ENCODE peak calls at places on chromosomes 1 and 21, in six cellular contexts. C, R, I, B, U and P are unnamed samples.

GRCh38 chr21:15514073-15514946 is 215.5 kb upstream of the USP25 start:
- DNase-seq in B (no peak), R (no peak), C (no peak), U (no peak), I (no peak), P (no peak)

GRCh38 chr1:172497230-172497629 is 35.7 kb upstream of the SUCO start:
- DNase-seq in B (no peak), C (no peak), R (no peak), I (peak), U (no peak), P (peak)

GRCh38 chr1:19203440-19203839 is 6.6 kb downstream of the UBR4 start:
- DNase-seq in B (no peak), C (no peak), R (no peak), I (peak), U (no peak), P (peak)

GRCh38 chr1:234683856-234684632 is 74.1 kb upstream of the IRF2BP2 start:
- DNase-seq in B (peak), R (peak), I (peak), C (no peak), U (no peak), P (peak)

GRCh38 chr1:6864166-6864565 is 78.9 kb downstream of the CAMTA1 start:
- DNase-seq in B (no peak), I (no peak), C (no peak), U (no peak), R (no peak), P (no peak)

GRCh38 chr21:33767236-33767635 is 124.9 kb downstream of the ITSN1 start:
- DNase-seq in I (peak), R (no peak), B (no peak), C (no peak), U (no peak), P (no peak)

GRCh38 chr1:20950689-20951088 is 163.6 kb upstream of the HP1BP3 start:
- DNase-seq in I (no peak), C (no peak), B (no peak), R (no peak), U (no peak), P (no peak)

GRCh38 chr1:174262747-174263241 is 103.5 kb downstream of the RABGAP1L start:
- DNase-seq in U (no peak), R (no peak), B (no peak), I (peak), C (no peak), P (peak)

GRCh38 chr1:58293388-58293787 is 253.1 kb downstream of the OMA1 start:
- DNase-seq in C (no peak), B (no peak), R (no peak), U (no peak), I (no peak), P (no peak)

GRCh38 chr1:85320371-85321131 is 44.1 kb upstream of the BCL10 start:
- DNase-seq in R (no peak), U (no peak), C (no peak), I (peak), B (no peak), P (no peak)

DNA sequence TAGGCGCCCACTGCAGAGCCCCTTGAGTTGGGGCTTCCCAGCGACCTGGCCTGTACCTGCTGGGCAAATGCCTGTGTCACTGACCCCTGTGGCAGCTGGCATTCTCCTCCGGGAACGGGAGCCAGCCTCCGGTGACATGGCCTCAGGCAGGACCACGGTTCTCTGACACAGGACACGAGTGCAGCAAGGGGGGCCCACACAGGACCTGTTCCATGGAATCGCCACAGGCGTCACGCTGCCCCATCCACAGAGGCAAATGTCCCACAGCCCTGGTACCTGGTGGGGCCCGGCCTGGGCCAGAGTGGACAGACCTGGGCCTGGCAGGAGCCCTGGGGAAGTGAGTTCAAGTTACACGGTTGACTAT is 2.6 kb downstream of the ITGB2 start:
- DNase-seq in R (no peak), I (no peak), C (no peak), B (no peak), U (peak), P (no peak)
- H3K4me3 ChIP-seq in R (no peak), I (no peak), C (no peak), B (no peak), U (no peak), P (no peak)

GRCh38 chr1:161196521-161197451 is 2.1 kb downstream of the ADAMTS4 start:
- DNase-seq in I (peak), R (peak), B (peak), C (no peak), U (peak), P (no peak)
- H3K4me3 ChIP-seq in I (no peak), R (peak), B (peak), C (peak), U (peak), P (no peak)

GRCh38 chr1:72648465-72648864 is 366.1 kb upstream of the NEGR1 start:
- DNase-seq in B (no peak), C (no peak), I (no peak), R (no peak), U (peak), P (no peak)

DNA sequence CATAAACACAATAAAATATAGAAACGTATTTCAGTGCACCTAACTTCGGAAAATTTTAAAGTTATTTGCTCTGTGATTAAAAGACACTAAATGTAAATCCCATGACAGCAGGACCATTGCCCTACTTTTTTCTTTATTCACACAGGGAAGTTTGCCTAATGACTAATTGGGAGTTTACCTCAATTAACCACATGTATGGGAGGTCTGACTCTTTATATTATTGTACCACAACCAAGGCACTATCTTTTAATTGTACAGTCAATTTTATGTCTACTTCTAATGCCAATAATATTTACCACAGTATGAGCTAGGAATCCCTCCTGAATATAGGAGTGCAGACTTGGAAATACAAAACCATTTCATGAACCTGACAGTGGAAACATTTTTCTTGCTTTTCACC is 360.8 kb upstream of the NEGR1 start:
- DNase-seq in U (no peak), I (no peak), R (no peak), C (no peak), B (no peak), P (no peak)
- H3K4me3 ChIP-seq in U (no peak), I (no peak), R (no peak), C (no peak), B (no peak), P (no peak)

GRCh38 chr1:64743954-64744491 is 852 bp upstream of the RAVER2 start:
- DNase-seq in C (no peak), I (no peak), R (no peak), B (no peak), U (no peak), P (no peak)
- H3K4me3 ChIP-seq in C (peak), I (peak), R (peak), B (peak), U (peak), P (peak)

GRCh38 chr21:35026153-35026499 is 23.0 kb downstream of the RUNX1 start:
- DNase-seq in I (no peak), C (no peak), B (no peak), U (no peak), R (no peak), P (no peak)
- H3K4me3 ChIP-seq in I (no peak), C (peak), B (no peak), U (no peak), R (peak), P (no peak)

GRCh38 chr1:110477041-110477440 is 26.1 kb downstream of the PROK1 start:
- DNase-seq in R (no peak), I (peak), C (no peak), B (no peak), U (peak), P (no peak)
- H3K4me3 ChIP-seq in R (no peak), I (no peak), C (no peak), B (no peak), U (no peak), P (no peak)

DNA sequence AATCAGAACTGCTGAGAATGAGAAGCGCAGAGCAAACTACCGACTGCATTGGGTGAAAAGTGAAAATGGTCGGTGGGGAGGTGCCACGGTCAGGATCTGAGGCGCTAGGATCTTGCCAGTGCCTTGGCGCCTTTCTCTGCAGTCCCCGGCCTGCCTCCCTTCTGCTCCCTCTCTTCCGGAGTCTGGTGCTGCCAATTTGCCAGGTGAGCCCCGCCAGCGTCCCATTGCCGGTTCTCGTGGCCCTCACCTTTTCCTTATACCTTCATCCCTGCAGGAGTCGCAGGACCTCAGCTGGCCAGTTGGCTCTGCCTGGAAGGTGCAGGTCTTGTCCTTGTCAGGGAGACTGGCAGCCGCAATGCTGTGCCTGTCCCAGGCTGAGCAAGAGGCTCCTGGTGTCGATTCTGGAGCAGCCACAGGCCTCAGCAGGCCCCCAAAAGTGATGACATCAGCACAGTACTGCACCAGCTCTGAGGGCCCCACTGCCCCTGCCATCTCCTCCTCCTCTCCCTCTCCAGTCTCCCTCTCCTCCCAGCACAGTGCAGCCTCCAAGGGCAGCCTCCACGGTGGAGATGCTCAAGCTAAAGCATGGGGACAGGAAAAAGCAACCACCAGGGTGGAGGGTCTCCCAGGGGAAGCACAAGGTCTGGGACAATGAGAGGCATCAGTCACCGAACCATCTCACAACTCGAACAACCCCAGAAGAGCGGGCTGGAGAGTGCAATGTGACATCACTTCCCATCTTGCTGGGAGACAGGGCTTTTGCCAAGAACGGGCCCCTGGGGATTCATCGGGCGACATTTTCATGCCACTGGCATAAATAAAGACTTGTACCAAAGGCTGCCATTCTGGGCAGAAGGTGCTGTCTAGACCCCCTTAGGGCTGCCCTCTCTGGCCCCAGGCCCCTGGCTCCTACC is 37.1 kb upstream of the H6PD start:
- DNase-seq in I (no peak), B (no peak), U (no peak), R (no peak), C (no peak), P (no peak)
- H3K4me3 ChIP-seq in I (no peak), B (no peak), U (no peak), R (peak), C (no peak), P (no peak)

GRCh38 chr1:43360616-43361015 is 1.8 kb downstream of the CDC20 start:
- DNase-seq in R (no peak), B (no peak), U (no peak), I (no peak), C (no peak), P (no peak)
- H3K4me3 ChIP-seq in R (no peak), B (no peak), U (no peak), I (no peak), C (no peak), P (no peak)

GRCh38 chr1:90305577-90305976 is 310.7 kb downstream of the ZNF326 start:
- DNase-seq in U (no peak), R (no peak), I (no peak), C (no peak), B (no peak), P (no peak)
- H3K4me3 ChIP-seq in U (no peak), R (no peak), I (no peak), C (no peak), B (no peak), P (no peak)